ENCODE peak calls at places on chromosome 16, in eight cellular contexts. One of them, this sample, is unnamed.
A peak's percentile ranks its signal among the peaks of the same experiment; 100 is the strongest.

GRCh38 chr16:1069154-1069553 is 3.4 kb upstream of the SSTR5 start:
- DNase-seq in Peyer's patch: no peak
- DNase-seq in heart left ventricle: no peak
- DNase-seq in astrocyte of the spinal cord: no peak
- DNase-seq in AG04450: no peak
- DNase-seq in left ventricle myocardium inferior: no peak
- DNase-seq in cardiac muscle cell: no peak
- DNase-seq in mucosa of descending colon: no peak
- DNase-seq in this sample: no peak

GRCh38 chr16:87060026-87060986 is 256.9 kb downstream of the C16orf95 start:
- DNase-seq in Peyer's patch: no peak
- DNase-seq in heart left ventricle: no peak
- DNase-seq in astrocyte of the spinal cord: peak; percentile 72
- DNase-seq in AG04450: peak; percentile 32
- DNase-seq in left ventricle myocardium inferior: no peak
- DNase-seq in cardiac muscle cell: peak; percentile 61
- DNase-seq in mucosa of descending colon: no peak
- DNase-seq in this sample: no peak

GRCh38 chr16:58449768-58450167 is 50.2 kb upstream of the NDRG4 start:
- DNase-seq in Peyer's patch: no peak
- DNase-seq in heart left ventricle: no peak
- DNase-seq in astrocyte of the spinal cord: no peak
- DNase-seq in AG04450: no peak
- DNase-seq in left ventricle myocardium inferior: no peak
- DNase-seq in cardiac muscle cell: no peak
- DNase-seq in mucosa of descending colon: no peak
- DNase-seq in this sample: no peak

GRCh38 chr16:9521749-9522370 is 430.4 kb downstream of the HAPSTR1 start:
- DNase-seq in Peyer's patch: no peak
- DNase-seq in heart left ventricle: no peak
- DNase-seq in astrocyte of the spinal cord: no peak
- DNase-seq in AG04450: no peak
- DNase-seq in left ventricle myocardium inferior: no peak
- DNase-seq in cardiac muscle cell: no peak
- DNase-seq in mucosa of descending colon: no peak
- DNase-seq in this sample: no peak

GRCh38 chr16:57318240-57318970 is 33.9 kb upstream of the PLLP start:
- DNase-seq in Peyer's patch: no peak
- DNase-seq in heart left ventricle: no peak
- DNase-seq in astrocyte of the spinal cord: peak; percentile 21
- DNase-seq in AG04450: no peak
- DNase-seq in left ventricle myocardium inferior: no peak
- DNase-seq in cardiac muscle cell: peak; percentile 71
- DNase-seq in mucosa of descending colon: no peak
- DNase-seq in this sample: no peak

GRCh38 chr16:57284206-57284951 is at the start of gene PLLP:
- DNase-seq in Peyer's patch: peak; percentile 85
- DNase-seq in heart left ventricle: no peak
- DNase-seq in astrocyte of the spinal cord: no peak
- DNase-seq in AG04450: no peak
- DNase-seq in left ventricle myocardium inferior: no peak
- DNase-seq in cardiac muscle cell: peak; percentile 57
- DNase-seq in mucosa of descending colon: peak; percentile 68
- DNase-seq in this sample: peak; percentile 55

GRCh38 chr16:86823125-86823524 is 244.8 kb downstream of the FOXL1 start:
- DNase-seq in Peyer's patch: no peak
- DNase-seq in heart left ventricle: no peak
- DNase-seq in astrocyte of the spinal cord: peak; percentile 61
- DNase-seq in AG04450: no peak
- DNase-seq in left ventricle myocardium inferior: no peak
- DNase-seq in cardiac muscle cell: no peak
- DNase-seq in mucosa of descending colon: no peak
- DNase-seq in this sample: no peak

GRCh38 chr16:89195521-89196171 is 4.7 kb downstream of the SLC22A31 start:
- DNase-seq in Peyer's patch: peak; percentile 46
- DNase-seq in heart left ventricle: no peak
- DNase-seq in astrocyte of the spinal cord: no peak
- DNase-seq in AG04450: no peak
- DNase-seq in left ventricle myocardium inferior: no peak
- DNase-seq in cardiac muscle cell: no peak
- DNase-seq in mucosa of descending colon: no peak
- DNase-seq in this sample: peak; percentile 8

GRCh38 chr16:56987692-56988091 is 1.7 kb upstream of the NLRC5 start:
- DNase-seq in Peyer's patch: no peak
- DNase-seq in heart left ventricle: no peak
- DNase-seq in astrocyte of the spinal cord: no peak
- DNase-seq in AG04450: no peak
- DNase-seq in left ventricle myocardium inferior: no peak
- DNase-seq in cardiac muscle cell: no peak
- DNase-seq in mucosa of descending colon: no peak
- DNase-seq in this sample: no peak

GRCh38 chr16:28877642-28877975 is 679 bp upstream of the ATP2A1 start:
- DNase-seq in Peyer's patch: no peak
- DNase-seq in heart left ventricle: no peak
- DNase-seq in astrocyte of the spinal cord: no peak
- DNase-seq in AG04450: no peak
- DNase-seq in left ventricle myocardium inferior: no peak
- DNase-seq in cardiac muscle cell: no peak
- DNase-seq in mucosa of descending colon: no peak
- DNase-seq in this sample: no peak

GRCh38 chr16:12546918-12547607 is 256.6 kb downstream of the CPPED1 start:
- DNase-seq in Peyer's patch: no peak
- DNase-seq in heart left ventricle: no peak
- DNase-seq in astrocyte of the spinal cord: no peak
- DNase-seq in AG04450: no peak
- DNase-seq in left ventricle myocardium inferior: no peak
- DNase-seq in cardiac muscle cell: no peak
- DNase-seq in mucosa of descending colon: no peak
- DNase-seq in this sample: peak; percentile 81

GRCh38 chr16:24141466-24141865 is 114.7 kb upstream of the CACNG3 start:
- DNase-seq in Peyer's patch: no peak
- DNase-seq in heart left ventricle: no peak
- DNase-seq in astrocyte of the spinal cord: no peak
- DNase-seq in AG04450: no peak
- DNase-seq in left ventricle myocardium inferior: no peak
- DNase-seq in cardiac muscle cell: no peak
- DNase-seq in mucosa of descending colon: no peak
- DNase-seq in this sample: no peak

GRCh38 chr16:13587171-13587570 is 332.8 kb upstream of the ERCC4 start:
- DNase-seq in Peyer's patch: no peak
- DNase-seq in heart left ventricle: no peak
- DNase-seq in astrocyte of the spinal cord: no peak
- DNase-seq in AG04450: no peak
- DNase-seq in left ventricle myocardium inferior: no peak
- DNase-seq in cardiac muscle cell: no peak
- DNase-seq in mucosa of descending colon: no peak
- DNase-seq in this sample: no peak

GRCh38 chr16:67736858-67737257 is 17.7 kb upstream of the GFOD2 start:
- DNase-seq in Peyer's patch: no peak
- DNase-seq in heart left ventricle: no peak
- DNase-seq in astrocyte of the spinal cord: no peak
- DNase-seq in AG04450: no peak
- DNase-seq in left ventricle myocardium inferior: no peak
- DNase-seq in cardiac muscle cell: no peak
- DNase-seq in mucosa of descending colon: no peak
- DNase-seq in this sample: no peak

GRCh38 chr16:15509051-15509592 is 74.7 kb downstream of the BMERB1 start:
- DNase-seq in Peyer's patch: no peak
- DNase-seq in heart left ventricle: no peak
- DNase-seq in astrocyte of the spinal cord: peak; percentile 75
- DNase-seq in AG04450: no peak
- DNase-seq in left ventricle myocardium inferior: no peak
- DNase-seq in cardiac muscle cell: no peak
- DNase-seq in mucosa of descending colon: no peak
- DNase-seq in this sample: no peak

DNA sequence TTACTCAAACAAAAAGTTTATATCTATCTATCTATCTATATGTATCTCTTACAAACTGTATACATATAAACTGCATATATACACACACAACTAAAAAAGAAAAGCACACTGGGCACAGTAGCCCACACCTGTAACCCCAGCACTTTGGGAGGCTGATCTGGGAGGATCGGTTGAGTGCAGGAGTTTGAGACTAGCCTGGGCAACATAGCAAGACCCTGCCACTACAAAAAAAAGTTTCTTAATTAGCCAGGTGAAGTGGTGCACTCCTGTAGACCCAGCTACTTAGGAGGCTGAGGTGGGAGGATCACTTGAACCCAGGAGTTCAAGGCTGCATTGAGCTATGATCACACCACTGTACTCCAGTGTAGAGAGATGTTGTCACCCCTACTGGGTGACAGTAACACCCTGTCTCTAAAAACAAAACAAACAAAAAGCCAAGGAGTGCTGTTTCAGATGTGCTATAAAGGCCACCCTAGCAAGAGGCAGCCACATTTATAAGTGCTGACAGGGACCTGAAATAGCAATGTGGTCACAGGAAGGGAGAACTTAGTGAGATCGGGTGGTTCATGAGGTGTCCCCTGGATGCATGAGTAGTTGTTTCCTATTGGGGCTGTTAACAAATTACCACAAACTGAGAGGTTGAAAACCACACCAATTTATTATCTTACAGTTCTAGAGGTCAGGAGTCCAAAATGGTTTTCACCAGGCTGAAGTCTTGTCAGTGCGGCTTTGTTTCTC is 4.8 kb downstream of the CD2BP2 start:
- DNase-seq in Peyer's patch: peak; percentile 15
- DNase-seq in heart left ventricle: no peak
- DNase-seq in astrocyte of the spinal cord: peak; percentile 40
- DNase-seq in AG04450: no peak
- DNase-seq in left ventricle myocardium inferior: no peak
- DNase-seq in cardiac muscle cell: no peak
- DNase-seq in mucosa of descending colon: no peak
- DNase-seq in this sample: peak; percentile 71
- H3K4me3 ChIP-seq in Peyer's patch: no peak overlapping the region
- H3K4me3 ChIP-seq in heart left ventricle: no peak overlapping the region
- H3K4me3 ChIP-seq in astrocyte of the spinal cord: no peak overlapping the region
- H3K4me3 ChIP-seq in AG04450: no peak overlapping the region
- H3K4me3 ChIP-seq in left ventricle myocardium inferior: no peak overlapping the region
- H3K4me3 ChIP-seq in cardiac muscle cell: no peak overlapping the region
- H3K4me3 ChIP-seq in mucosa of descending colon: no peak overlapping the region
- H3K4me3 ChIP-seq in this sample: no peak overlapping the region

GRCh38 chr16:4610011-4611005 is 4.4 kb downstream of the UBALD1 start:
- DNase-seq in Peyer's patch: no peak
- DNase-seq in heart left ventricle: no peak
- DNase-seq in astrocyte of the spinal cord: no peak
- DNase-seq in AG04450: no peak
- DNase-seq in left ventricle myocardium inferior: no peak
- DNase-seq in cardiac muscle cell: no peak
- DNase-seq in mucosa of descending colon: no peak
- DNase-seq in this sample: no peak

GRCh38 chr16:4613636-4614570 is 785 bp downstream of the UBALD1 start:
- DNase-seq in Peyer's patch: no peak
- DNase-seq in heart left ventricle: no peak
- DNase-seq in astrocyte of the spinal cord: peak; percentile 20
- DNase-seq in AG04450: no peak
- DNase-seq in left ventricle myocardium inferior: peak; percentile 35
- DNase-seq in cardiac muscle cell: peak; percentile 70
- DNase-seq in mucosa of descending colon: peak; percentile 35
- DNase-seq in this sample: peak; percentile 78

GRCh38 chr16:4611337-4612023 is 3.2 kb downstream of the UBALD1 start:
- DNase-seq in Peyer's patch: no peak
- DNase-seq in heart left ventricle: no peak
- DNase-seq in astrocyte of the spinal cord: no peak
- DNase-seq in AG04450: no peak
- DNase-seq in left ventricle myocardium inferior: no peak
- DNase-seq in cardiac muscle cell: no peak
- DNase-seq in mucosa of descending colon: no peak
- DNase-seq in this sample: no peak

GRCh38 chr16:4612977-4613635 is 1.6 kb downstream of the UBALD1 start:
- DNase-seq in Peyer's patch: no peak
- DNase-seq in heart left ventricle: no peak
- DNase-seq in astrocyte of the spinal cord: no peak
- DNase-seq in AG04450: no peak
- DNase-seq in left ventricle myocardium inferior: no peak
- DNase-seq in cardiac muscle cell: no peak
- DNase-seq in mucosa of descending colon: peak; percentile 14
- DNase-seq in this sample: no peak

GRCh38 chr16:4612474-4612931 is 2.2 kb downstream of the UBALD1 start:
- DNase-seq in Peyer's patch: no peak
- DNase-seq in heart left ventricle: no peak
- DNase-seq in astrocyte of the spinal cord: no peak
- DNase-seq in AG04450: no peak
- DNase-seq in left ventricle myocardium inferior: no peak
- DNase-seq in cardiac muscle cell: no peak
- DNase-seq in mucosa of descending colon: no peak
- DNase-seq in this sample: no peak
- TF ChIP-seq CTCF in Peyer's patch: no peak
- TF ChIP-seq CTCF in heart left ventricle: no peak
- TF ChIP-seq CTCF in astrocyte of the spinal cord: peak; percentile 31
- TF ChIP-seq CTCF in AG04450: peak; percentile 33
- TF ChIP-seq CTCF in left ventricle myocardium inferior: no peak
- TF ChIP-seq CTCF in cardiac muscle cell: peak; percentile 20
- TF ChIP-seq CTCF in mucosa of descending colon: no peak
- TF ChIP-seq CTCF in this sample: no peak

GRCh38 chr16:50549561-50549915 is 1.3 kb downstream of the NKD1 start:
- DNase-seq in Peyer's patch: no peak
- DNase-seq in heart left ventricle: no peak
- DNase-seq in astrocyte of the spinal cord: no peak
- DNase-seq in AG04450: no peak
- DNase-seq in left ventricle myocardium inferior: no peak
- DNase-seq in cardiac muscle cell: no peak
- DNase-seq in mucosa of descending colon: no peak
- DNase-seq in this sample: no peak
- H3K4me3 ChIP-seq in Peyer's patch: peak overlapping the region; percentile 89
- H3K4me3 ChIP-seq in heart left ventricle: peak overlapping the region; percentile 65
- H3K4me3 ChIP-seq in astrocyte of the spinal cord: no peak overlapping the region
- H3K4me3 ChIP-seq in AG04450: no peak overlapping the region
- H3K4me3 ChIP-seq in left ventricle myocardium inferior: no peak overlapping the region
- H3K4me3 ChIP-seq in cardiac muscle cell: no peak overlapping the region
- H3K4me3 ChIP-seq in mucosa of descending colon: no peak overlapping the region
- H3K4me3 ChIP-seq in this sample: no peak overlapping the region

GRCh38 chr16:2081201-2081600 is 33.4 kb downstream of the TSC2 start:
- DNase-seq in Peyer's patch: no peak
- DNase-seq in heart left ventricle: no peak
- DNase-seq in astrocyte of the spinal cord: no peak
- DNase-seq in AG04450: no peak
- DNase-seq in left ventricle myocardium inferior: no peak
- DNase-seq in cardiac muscle cell: no peak
- DNase-seq in mucosa of descending colon: no peak
- DNase-seq in this sample: no peak

GRCh38 chr16:2083409-2083808 is 35.6 kb downstream of the TSC2 start:
- DNase-seq in Peyer's patch: no peak
- DNase-seq in heart left ventricle: no peak
- DNase-seq in astrocyte of the spinal cord: no peak
- DNase-seq in AG04450: no peak
- DNase-seq in left ventricle myocardium inferior: no peak
- DNase-seq in cardiac muscle cell: no peak
- DNase-seq in mucosa of descending colon: no peak
- DNase-seq in this sample: no peak

GRCh38 chr16:2082983-2083364 is 35.2 kb downstream of the TSC2 start:
- DNase-seq in Peyer's patch: no peak
- DNase-seq in heart left ventricle: no peak
- DNase-seq in astrocyte of the spinal cord: no peak
- DNase-seq in AG04450: no peak
- DNase-seq in left ventricle myocardium inferior: no peak
- DNase-seq in cardiac muscle cell: no peak
- DNase-seq in mucosa of descending colon: no peak
- DNase-seq in this sample: no peak

GRCh38 chr16:2081685-2082084 is 33.9 kb downstream of the TSC2 start:
- DNase-seq in Peyer's patch: no peak
- DNase-seq in heart left ventricle: peak; percentile 65
- DNase-seq in astrocyte of the spinal cord: no peak
- DNase-seq in AG04450: no peak
- DNase-seq in left ventricle myocardium inferior: no peak
- DNase-seq in cardiac muscle cell: no peak
- DNase-seq in mucosa of descending colon: no peak
- DNase-seq in this sample: no peak

GRCh38 chr16:2082171-2082982 is 34.6 kb downstream of the TSC2 start:
- DNase-seq in Peyer's patch: no peak
- DNase-seq in heart left ventricle: peak; percentile 65
- DNase-seq in astrocyte of the spinal cord: no peak
- DNase-seq in AG04450: no peak
- DNase-seq in left ventricle myocardium inferior: no peak
- DNase-seq in cardiac muscle cell: no peak
- DNase-seq in mucosa of descending colon: peak; percentile 80
- DNase-seq in this sample: no peak
- TF ChIP-seq CTCF in Peyer's patch: no peak
- TF ChIP-seq CTCF in heart left ventricle: no peak
- TF ChIP-seq CTCF in astrocyte of the spinal cord: no peak
- TF ChIP-seq CTCF in AG04450: no peak
- TF ChIP-seq CTCF in left ventricle myocardium inferior: peak; percentile 32
- TF ChIP-seq CTCF in cardiac muscle cell: no peak
- TF ChIP-seq CTCF in mucosa of descending colon: no peak
- TF ChIP-seq CTCF in this sample: no peak